ENCODE peak calls at places on chromosomes 4 and X, in four cellular contexts. D is left lung, C is heart left ventricle, J is heart right ventricle. G is an unnamed sample. For H3K4me1 and H3K9me3, the result is how much of the 10 kb centered on the place peaks cover.

GRCh38 chrX:153381684-153382532 is 19.2 kb downstream of the PNMA6E start:
- DNase-seq in D (no peak), C (no peak), J (no peak), G (no peak)

GRCh38 chrX:151633157-151633556 is 62.1 kb upstream of the PRRG3 start:
- DNase-seq in D (no peak), C (no peak), J (no peak), G (no peak)

GRCh38 chrX:87064522-87064921 is 453.1 kb upstream of the KLHL4 start:
- DNase-seq in D (no peak), C (no peak), J (no peak), G (no peak)

GRCh38 chr4:119299221-119300071 is 22.5 kb downstream of the FABP2 start:
- DNase-seq in D (no peak), C (no peak), J (no peak), G (no peak)

GRCh38 chr4:43816107-43816506 is 632.5 kb downstream of the KCTD8 start:
- DNase-seq in D (no peak), C (no peak), J (no peak), G (no peak)

GRCh38 chr4:5052726-5053425 is 1.6 kb downstream of the STK32B start:
- DNase-seq in D (no peak), C (no peak), J (no peak), G (no peak)

GRCh38 chr4:140730108-140730507 is 26.1 kb downstream of the TBC1D9 start:
- DNase-seq in D (no peak), C (no peak), J (no peak), G (no peak)

GRCh38 chr4:101229116-101229515 is 118.2 kb downstream of the PPP3CA start:
- DNase-seq in D (no peak), C (no peak), J (no peak), G (no peak)

GRCh38 chrX:6210230-6210629 is 18.4 kb downstream of the NLGN4X start:
- DNase-seq in D (no peak), C (no peak), J (no peak), G (no peak)
- H3K4me1 ChIP-seq in D (under half), C (under half), J (under half), G (under half)

GRCh38 chrX:48726596-48726995 is 30.1 kb downstream of the SUV39H1 start:
- DNase-seq in D (no peak), C (no peak), J (no peak), G (no peak)

GRCh38 chrX:48728653-48729052 is 32.1 kb downstream of the SUV39H1 start:
- DNase-seq in D (no peak), C (no peak), J (no peak), G (no peak)
- H3K9me3 ChIP-seq in D (under half), C (under half), J (under half), G (under half)

GRCh38 chrX:10966057-10966456 is 145.1 kb upstream of the HCCS start:
- DNase-seq in D (no peak), C (no peak), J (no peak), G (no peak)
- H3K27ac ChIP-seq in D (no peak), C (no peak), J (no peak), G (no peak)

DNA sequence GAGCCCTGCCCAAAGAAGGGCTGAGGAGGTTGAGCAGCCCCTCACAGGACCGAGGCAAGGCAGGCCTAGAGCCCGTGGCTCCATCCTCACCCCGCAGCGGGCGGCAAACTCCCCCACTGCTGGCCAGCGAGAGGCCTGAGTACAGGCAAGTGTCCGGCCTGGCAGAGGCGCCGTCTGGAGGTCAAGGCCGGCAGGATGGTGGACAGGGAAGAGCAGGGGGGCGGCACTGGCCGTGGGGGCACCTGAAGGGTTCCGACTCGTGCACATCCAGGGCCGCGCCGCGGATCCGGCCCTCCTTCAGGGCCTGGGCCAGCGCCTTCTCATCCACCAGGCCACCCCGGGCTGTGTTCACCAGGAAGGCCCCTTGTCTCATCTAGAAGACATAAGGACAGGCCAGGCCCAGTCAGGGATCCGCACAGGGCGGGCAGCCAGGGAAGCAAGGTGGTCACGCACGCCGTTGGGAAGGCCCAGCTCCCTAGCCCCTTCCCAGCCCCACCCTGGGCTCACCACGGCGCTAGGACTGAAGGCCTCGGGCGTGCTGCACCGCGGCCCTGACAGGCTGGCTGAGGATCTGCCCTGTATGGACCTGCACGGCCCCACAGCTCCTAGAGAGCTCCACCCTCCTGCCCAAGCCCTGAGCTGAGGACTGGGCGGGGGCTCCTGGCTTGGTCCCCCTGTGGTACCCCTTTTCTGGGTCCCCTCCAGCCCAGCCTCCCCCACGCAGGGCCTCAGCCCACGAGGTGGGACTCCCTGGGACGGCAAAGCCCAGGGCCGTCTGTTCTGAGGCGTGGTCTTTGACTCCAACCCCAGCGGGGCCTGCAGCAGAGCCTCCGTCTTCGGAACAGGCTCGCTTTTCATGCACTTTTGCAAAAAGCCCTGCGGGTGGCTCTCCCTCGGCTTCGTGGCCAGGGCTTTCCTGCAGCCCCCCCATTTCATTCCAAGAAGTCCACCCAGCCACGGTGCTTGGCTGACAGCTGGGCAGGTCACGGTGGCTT is 34.5 kb downstream of the CTBP1 start:
- DNase-seq in D (no peak), C (no peak), J (peak), G (no peak)
- H3K4me1 ChIP-seq in D (under half), C (half or more), J (under half), G (under half)